ENCODE peak calls at places on chromosomes 2 and 18, in four cellular contexts. D, E, C and O are unnamed samples.

GRCh38 chr2:174495365-174496012 is 8.7 kb upstream of the GPR155 start:
- DNase-seq in E (no peak), C (no peak), D (no peak), O (no peak)

GRCh38 chr18:47606526-47606925 is 323.9 kb downstream of the SMAD2 start:
- DNase-seq in D (no peak), C (no peak), E (no peak), O (no peak)

GRCh38 chr2:229319558-229319957 is 48.5 kb upstream of the PID1 start:
- DNase-seq in D (no peak), E (no peak), C (no peak), O (no peak)

GRCh38 chr2:218301176-218301819 is 9.0 kb upstream of the TMBIM1 start:
- DNase-seq in E (peak), D (peak), C (peak), O (peak)

GRCh38 chr2:216195565-216195978 is 86.4 kb downstream of the XRCC5 start:
- DNase-seq in E (no peak), C (peak), D (no peak), O (peak)

GRCh38 chr2:234502285-234502918 is 5.5 kb upstream of the ARL4C start:
- DNase-seq in D (no peak), C (peak), E (no peak), O (peak)

GRCh38 chr18:41134426-41134825 is 820.6 kb upstream of the PIK3C3 start:
- DNase-seq in C (peak), D (no peak), E (no peak), O (no peak)

GRCh38 chr18:25111382-25112070 is 240.4 kb downstream of the ZNF521 start:
- DNase-seq in E (no peak), C (no peak), D (no peak), O (no peak)

GRCh38 chr2:217954469-217954868 is 48.3 kb downstream of the TNS1 start:
- DNase-seq in C (no peak), E (peak), D (no peak), O (no peak)

GRCh38 chr2:33051586-33052385 is 105.0 kb downstream of the LTBP1 start:
- DNase-seq in C (peak), D (no peak), E (peak), O (no peak)

GRCh38 chr2:207133862-207134519 is 31.8 kb downstream of the KLF7 start:
- DNase-seq in E (no peak), D (peak), C (peak), O (peak)

GRCh38 chr2:23454501-23455120 is 69.6 kb downstream of the KLHL29 start:
- DNase-seq in C (no peak), E (no peak), D (no peak), O (no peak)

GRCh38 chr2:134124047-134124753 is 129.7 kb upstream of the MGAT5 start:
- DNase-seq in C (no peak), D (peak), E (no peak), O (no peak)

GRCh38 chr2:74779587-74780135 is 54.3 kb upstream of the HK2 start:
- DNase-seq in D (no peak), C (no peak), E (no peak), O (no peak)

GRCh38 chr2:200077838-200078237 is 122.5 kb downstream of the MAIP1 start:
- DNase-seq in E (no peak), D (no peak), C (peak), O (no peak)

GRCh38 chr18:47331051-47331450 is 79.6 kb upstream of the SKOR2 start:
- DNase-seq in C (no peak), D (no peak), E (no peak), O (no peak)

GRCh38 chr2:12169721-12170120 is 423.3 kb downstream of the LPIN1 start:
- DNase-seq in E (no peak), D (peak), C (peak), O (peak)

GRCh38 chr18:33184178-33184577 is 256.3 kb downstream of the CCDC178 start:
- DNase-seq in D (no peak), E (no peak), C (peak), O (no peak)

GRCh38 chr2:60806988-60807681 is 51.1 kb downstream of the PAPOLG start:
- DNase-seq in D (no peak), E (peak), C (peak), O (peak)

GRCh38 chr2:69192176-69192945 is 179.4 kb downstream of the ANTXR1 start:
- DNase-seq in C (no peak), E (no peak), D (peak), O (no peak)

GRCh38 chr2:152594022-152594712 is 123.1 kb downstream of the PRPF40A start:
- DNase-seq in C (no peak), E (no peak), D (peak), O (no peak)

GRCh38 chr18:55199291-55199963 is 240.2 kb upstream of the CCDC68 start:
- DNase-seq in C (no peak), E (no peak), D (no peak), O (no peak)

GRCh38 chr2:45918816-45919655 is 267.6 kb downstream of the PRKCE start:
- DNase-seq in C (no peak), E (peak), D (no peak), O (no peak)

GRCh38 chr2:11073251-11073650 is 82.0 kb upstream of the SLC66A3 start:
- DNase-seq in E (no peak), D (peak), C (peak), O (no peak)

GRCh38 chr2:26534098-26534864 is 56.4 kb upstream of the OTOF start:
- DNase-seq in D (no peak), C (no peak), E (no peak), O (no peak)

GRCh38 chr2:178008636-178009289 is 63.8 kb downstream of the PDE11A start:
- DNase-seq in C (peak), E (peak), D (peak), O (no peak)

GRCh38 chr2:66901344-66901743 is 466.4 kb downstream of the MEIS1 start:
- DNase-seq in E (no peak), D (no peak), C (peak), O (no peak)

GRCh38 chr2:98806266-98806697 is 75.3 kb upstream of the MGAT4A start:
- DNase-seq in C (peak), E (peak), D (peak), O (peak)

GRCh38 chr2:239025081-239025801 is 177.4 kb downstream of the TWIST2 start:
- DNase-seq in D (no peak), E (no peak), C (peak), O (peak)

GRCh38 chr18:46574000-46574739 is 82.8 kb downstream of the LOXHD1 start:
- DNase-seq in D (no peak), C (no peak), E (no peak), O (no peak)

GRCh38 chr2:206462240-206462854 is 19.0 kb downstream of the ADAM23 start:
- DNase-seq in D (no peak), E (no peak), C (no peak), O (no peak)

GRCh38 chr18:48412339-48412929 is 3.3 kb upstream of the ZBTB7C start:
- DNase-seq in D (peak), C (no peak), E (no peak), O (no peak)